ENCODE peak calls at places on chromosomes 13 and 19, in seven cellular contexts. One of them, this sample, is unnamed.

GRCh38 chr19:41649827-41650226 is 23.0 kb upstream of the CEACAM4 start:
- DNase-seq in spleen: no peak
- DNase-seq in right cardiac atrium: no peak
- DNase-seq in IMR-90: no peak
- DNase-seq in WERI-Rb-1: no peak
- DNase-seq in stomach: no peak
- DNase-seq in H1: no peak
- DNase-seq in this sample: no peak

GRCh38 chr13:111315347-111315995 is 5.0 kb upstream of the TEX29 start:
- DNase-seq in H1: no peak
- DNase-seq in right cardiac atrium: peak; percentile 50
- DNase-seq in spleen: no peak
- DNase-seq in WERI-Rb-1: no peak
- DNase-seq in IMR-90: no peak
- DNase-seq in stomach: no peak
- DNase-seq in this sample: no peak

GRCh38 chr13:71866173-71867091 is 572 bp downstream of the DACH1 start:
- DNase-seq in H1: peak; percentile 69
- DNase-seq in stomach: peak; percentile 31
- DNase-seq in spleen: peak; percentile 88
- DNase-seq in WERI-Rb-1: peak; percentile 33
- DNase-seq in right cardiac atrium: peak; percentile 70
- DNase-seq in IMR-90: no peak
- DNase-seq in this sample: no peak

GRCh38 chr19:36973021-36973843 is 57.1 kb downstream of the ZNF568 start:
- DNase-seq in IMR-90: peak; percentile 50
- DNase-seq in H1: no peak
- DNase-seq in WERI-Rb-1: peak; percentile 93
- DNase-seq in stomach: peak; percentile 78
- DNase-seq in spleen: peak; percentile 94
- DNase-seq in right cardiac atrium: peak; percentile 95
- DNase-seq in this sample: peak; percentile 88

GRCh38 chr19:55552206-55552605 is 6.9 kb upstream of the SBK3 start:
- DNase-seq in spleen: no peak
- DNase-seq in H1: no peak
- DNase-seq in stomach: no peak
- DNase-seq in WERI-Rb-1: no peak
- DNase-seq in right cardiac atrium: no peak
- DNase-seq in IMR-90: no peak
- DNase-seq in this sample: no peak

GRCh38 chr19:51903192-51903591 is 1.6 kb downstream of the ZNF649 start:
- DNase-seq in WERI-Rb-1: no peak
- DNase-seq in IMR-90: no peak
- DNase-seq in stomach: no peak
- DNase-seq in right cardiac atrium: no peak
- DNase-seq in H1: no peak
- DNase-seq in spleen: no peak
- DNase-seq in this sample: no peak

GRCh38 chr13:114130708-114131580 is 1.5 kb downstream of the RASA3 start:
- DNase-seq in spleen: peak; percentile 89
- DNase-seq in stomach: no peak
- DNase-seq in IMR-90: peak; percentile 91
- DNase-seq in WERI-Rb-1: no peak
- DNase-seq in right cardiac atrium: peak; percentile 80
- DNase-seq in H1: no peak
- DNase-seq in this sample: no peak

GRCh38 chr13:97797553-97797952 is 155.9 kb upstream of the IPO5 start:
- DNase-seq in H1: no peak
- DNase-seq in right cardiac atrium: no peak
- DNase-seq in WERI-Rb-1: no peak
- DNase-seq in spleen: no peak
- DNase-seq in IMR-90: no peak
- DNase-seq in stomach: no peak
- DNase-seq in this sample: no peak

GRCh38 chr13:33318744-33319143 is 33.2 kb upstream of the STARD13 start:
- DNase-seq in right cardiac atrium: no peak
- DNase-seq in spleen: no peak
- DNase-seq in H1: no peak
- DNase-seq in IMR-90: no peak
- DNase-seq in WERI-Rb-1: no peak
- DNase-seq in stomach: no peak
- DNase-seq in this sample: no peak

GRCh38 chr19:56119585-56119978 is 1.5 kb downstream of the ZNF787 start:
- DNase-seq in right cardiac atrium: no peak
- DNase-seq in spleen: peak; percentile 85
- DNase-seq in WERI-Rb-1: peak; percentile 96
- DNase-seq in H1: no peak
- DNase-seq in stomach: peak; percentile 61
- DNase-seq in IMR-90: peak; percentile 44
- DNase-seq in this sample: no peak

GRCh38 chr13:40943073-40943472 is 76.0 kb downstream of the ELF1 start:
- DNase-seq in IMR-90: no peak
- DNase-seq in H1: no peak
- DNase-seq in WERI-Rb-1: no peak
- DNase-seq in spleen: no peak
- DNase-seq in stomach: no peak
- DNase-seq in right cardiac atrium: no peak
- DNase-seq in this sample: no peak

GRCh38 chr13:74210693-74211393 is 76.6 kb upstream of the KLF12 start:
- DNase-seq in H1: no peak
- DNase-seq in right cardiac atrium: peak; percentile 18
- DNase-seq in WERI-Rb-1: peak; percentile 11
- DNase-seq in spleen: no peak
- DNase-seq in stomach: peak; percentile 68
- DNase-seq in IMR-90: peak; percentile 98
- DNase-seq in this sample: no peak

GRCh38 chr19:51514866-51515481 is 13.4 kb upstream of the SIGLEC12 start:
- DNase-seq in WERI-Rb-1: no peak
- DNase-seq in H1: no peak
- DNase-seq in IMR-90: peak; percentile 48
- DNase-seq in stomach: no peak
- DNase-seq in spleen: no peak
- DNase-seq in right cardiac atrium: no peak
- DNase-seq in this sample: no peak

GRCh38 chr13:34152409-34152808 is 334.5 kb downstream of the RFC3 start:
- DNase-seq in stomach: no peak
- DNase-seq in H1: no peak
- DNase-seq in IMR-90: no peak
- DNase-seq in WERI-Rb-1: no peak
- DNase-seq in right cardiac atrium: no peak
- DNase-seq in spleen: no peak
- DNase-seq in this sample: no peak

GRCh38 chr19:3398114-3398899 is 31.9 kb downstream of the NFIC start:
- DNase-seq in stomach: peak; percentile 83
- DNase-seq in WERI-Rb-1: no peak
- DNase-seq in IMR-90: peak; percentile 41
- DNase-seq in right cardiac atrium: peak; percentile 93
- DNase-seq in spleen: peak; percentile 83
- DNase-seq in H1: no peak
- DNase-seq in this sample: peak; percentile 77

GRCh38 chr13:100361504-100361903 is 227.1 kb downstream of the GGACT start:
- DNase-seq in stomach: no peak
- DNase-seq in H1: no peak
- DNase-seq in spleen: no peak
- DNase-seq in IMR-90: peak; percentile 62
- DNase-seq in WERI-Rb-1: no peak
- DNase-seq in right cardiac atrium: no peak
- DNase-seq in this sample: no peak

GRCh38 chr13:81929988-81930387 is 1589.1 kb upstream of the SPRY2 start:
- DNase-seq in H1: no peak
- DNase-seq in WERI-Rb-1: no peak
- DNase-seq in IMR-90: no peak
- DNase-seq in right cardiac atrium: no peak
- DNase-seq in stomach: no peak
- DNase-seq in spleen: no peak
- DNase-seq in this sample: no peak

GRCh38 chr13:90420683-90421082 is 926.8 kb upstream of the MIR17HG start:
- DNase-seq in stomach: no peak
- DNase-seq in IMR-90: peak; percentile 13
- DNase-seq in WERI-Rb-1: no peak
- DNase-seq in right cardiac atrium: no peak
- DNase-seq in spleen: no peak
- DNase-seq in H1: no peak
- DNase-seq in this sample: no peak

GRCh38 chr13:79128158-79128557 is 277.9 kb downstream of the RBM26 start:
- DNase-seq in WERI-Rb-1: no peak
- DNase-seq in stomach: no peak
- DNase-seq in spleen: no peak
- DNase-seq in right cardiac atrium: no peak
- DNase-seq in IMR-90: peak; percentile 18
- DNase-seq in H1: no peak
- DNase-seq in this sample: no peak

GRCh38 chr13:23609414-23610186 is 39.4 kb downstream of the TNFRSF19 start:
- DNase-seq in right cardiac atrium: peak; percentile 66
- DNase-seq in stomach: no peak
- DNase-seq in WERI-Rb-1: no peak
- DNase-seq in IMR-90: peak; percentile 77
- DNase-seq in H1: no peak
- DNase-seq in spleen: no peak
- DNase-seq in this sample: peak; percentile 57

GRCh38 chr19:54554006-54554405 is 19.6 kb upstream of the LILRA2 start:
- DNase-seq in WERI-Rb-1: no peak
- DNase-seq in right cardiac atrium: no peak
- DNase-seq in H1: no peak
- DNase-seq in spleen: no peak
- DNase-seq in IMR-90: no peak
- DNase-seq in stomach: no peak
- DNase-seq in this sample: no peak

GRCh38 chr19:29798783-29799182 is 13.0 kb upstream of the CCNE1 start:
- DNase-seq in IMR-90: peak; percentile 60
- DNase-seq in spleen: no peak
- DNase-seq in H1: no peak
- DNase-seq in right cardiac atrium: no peak
- DNase-seq in stomach: no peak
- DNase-seq in WERI-Rb-1: no peak
- DNase-seq in this sample: no peak

GRCh38 chr13:99496322-99497142 is 4.7 kb upstream of the TM9SF2 start:
- DNase-seq in stomach: peak; percentile 81
- DNase-seq in WERI-Rb-1: no peak
- DNase-seq in IMR-90: peak; percentile 15
- DNase-seq in H1: no peak
- DNase-seq in spleen: peak; percentile 84
- DNase-seq in right cardiac atrium: peak; percentile 68
- DNase-seq in this sample: peak; percentile 71

GRCh38 chr19:30731596-30731995 is 359.4 kb downstream of the ZNF536 start:
- DNase-seq in stomach: no peak
- DNase-seq in WERI-Rb-1: no peak
- DNase-seq in IMR-90: no peak
- DNase-seq in spleen: no peak
- DNase-seq in right cardiac atrium: no peak
- DNase-seq in H1: no peak
- DNase-seq in this sample: no peak

GRCh38 chr13:39777527-39778061 is 122.1 kb downstream of the COG6 start:
- DNase-seq in WERI-Rb-1: peak; percentile 8
- DNase-seq in right cardiac atrium: no peak
- DNase-seq in stomach: no peak
- DNase-seq in spleen: no peak
- DNase-seq in IMR-90: peak; percentile 90
- DNase-seq in H1: no peak
- DNase-seq in this sample: no peak

GRCh38 chr13:112942689-112943308 is 26.2 kb upstream of the MCF2L start:
- DNase-seq in spleen: peak; percentile 97
- DNase-seq in H1: peak; percentile 99
- DNase-seq in right cardiac atrium: peak; percentile 98
- DNase-seq in stomach: peak; percentile 99
- DNase-seq in WERI-Rb-1: peak; percentile 100
- DNase-seq in IMR-90: peak; percentile 91
- DNase-seq in this sample: peak; percentile 98
- H3K27ac ChIP-seq in spleen: no peak overlapping the region
- H3K27ac ChIP-seq in H1: no peak overlapping the region
- H3K27ac ChIP-seq in right cardiac atrium: no peak overlapping the region
- H3K27ac ChIP-seq in stomach: no peak overlapping the region
- H3K27ac ChIP-seq in WERI-Rb-1: no peak overlapping the region
- H3K27ac ChIP-seq in IMR-90: no peak overlapping the region
- H3K27ac ChIP-seq in this sample: no peak overlapping the region

GRCh38 chr19:45445139-45445538 is 21.4 kb upstream of the ERCC1 start:
- DNase-seq in IMR-90: no peak
- DNase-seq in stomach: no peak
- DNase-seq in spleen: no peak
- DNase-seq in right cardiac atrium: no peak
- DNase-seq in H1: no peak
- DNase-seq in WERI-Rb-1: no peak
- DNase-seq in this sample: no peak
- H3K27ac ChIP-seq in IMR-90: no peak overlapping the region
- H3K27ac ChIP-seq in stomach: no peak overlapping the region
- H3K27ac ChIP-seq in spleen: no peak overlapping the region
- H3K27ac ChIP-seq in right cardiac atrium: no peak overlapping the region
- H3K27ac ChIP-seq in H1: no peak overlapping the region
- H3K27ac ChIP-seq in WERI-Rb-1: peak overlapping the region; percentile 93
- H3K27ac ChIP-seq in this sample: no peak overlapping the region

GRCh38 chr13:51542358-51542972 is 41.8 kb upstream of the WDFY2 start:
- DNase-seq in spleen: no peak
- DNase-seq in H1: no peak
- DNase-seq in WERI-Rb-1: peak; percentile 29
- DNase-seq in IMR-90: peak; percentile 32
- DNase-seq in stomach: peak; percentile 32
- DNase-seq in right cardiac atrium: no peak
- DNase-seq in this sample: no peak

GRCh38 chr13:51538626-51539179 is 45.6 kb upstream of the WDFY2 start:
- DNase-seq in WERI-Rb-1: peak; percentile 9
- DNase-seq in stomach: no peak
- DNase-seq in IMR-90: no peak
- DNase-seq in right cardiac atrium: no peak
- DNase-seq in H1: no peak
- DNase-seq in spleen: no peak
- DNase-seq in this sample: no peak

GRCh38 chr13:51539887-51540286 is 44.4 kb upstream of the WDFY2 start:
- DNase-seq in stomach: no peak
- DNase-seq in spleen: no peak
- DNase-seq in right cardiac atrium: no peak
- DNase-seq in WERI-Rb-1: no peak
- DNase-seq in IMR-90: peak; percentile 67
- DNase-seq in H1: no peak
- DNase-seq in this sample: no peak

GRCh38 chr13:51541037-51541436 is 43.2 kb upstream of the WDFY2 start:
- DNase-seq in right cardiac atrium: no peak
- DNase-seq in H1: no peak
- DNase-seq in stomach: no peak
- DNase-seq in IMR-90: no peak
- DNase-seq in spleen: no peak
- DNase-seq in WERI-Rb-1: peak; percentile 10
- DNase-seq in this sample: no peak

GRCh38 chr13:51541809-51542258 is 42.4 kb upstream of the WDFY2 start:
- DNase-seq in stomach: peak; percentile 64
- DNase-seq in IMR-90: no peak
- DNase-seq in H1: no peak
- DNase-seq in spleen: no peak
- DNase-seq in right cardiac atrium: no peak
- DNase-seq in WERI-Rb-1: peak; percentile 17
- DNase-seq in this sample: no peak
- H3K27ac ChIP-seq in stomach: no peak overlapping the region
- H3K27ac ChIP-seq in IMR-90: no peak overlapping the region
- H3K27ac ChIP-seq in H1: no peak overlapping the region
- H3K27ac ChIP-seq in spleen: no peak overlapping the region
- H3K27ac ChIP-seq in right cardiac atrium: no peak overlapping the region
- H3K27ac ChIP-seq in WERI-Rb-1: peak overlapping the region; percentile 34
- H3K27ac ChIP-seq in this sample: no peak overlapping the region

DNA sequence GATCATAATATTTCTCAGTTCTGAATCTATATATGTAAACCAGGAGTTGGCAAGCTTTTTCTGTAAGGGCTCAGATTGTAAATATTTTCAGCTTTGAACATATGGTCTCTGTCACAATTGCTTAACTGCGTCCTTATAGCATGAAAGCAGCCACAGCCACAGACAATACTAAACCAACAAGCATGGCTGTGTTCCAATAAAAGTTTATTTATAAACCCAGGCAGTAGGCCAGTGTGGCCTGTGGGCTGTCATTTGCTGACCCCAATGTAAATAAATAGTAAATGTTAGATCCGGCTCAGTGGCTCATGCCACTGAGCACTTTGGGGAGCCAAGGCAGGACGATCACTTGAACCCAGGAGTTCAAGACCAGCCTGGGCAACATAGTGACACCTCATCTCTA is 12.2 kb upstream of the MYH14 start:
- DNase-seq in spleen: no peak
- DNase-seq in stomach: no peak
- DNase-seq in IMR-90: no peak
- DNase-seq in right cardiac atrium: no peak
- DNase-seq in H1: no peak
- DNase-seq in WERI-Rb-1: no peak
- DNase-seq in this sample: no peak
- H3K27ac ChIP-seq in spleen: no peak overlapping the region
- H3K27ac ChIP-seq in stomach: no peak overlapping the region
- H3K27ac ChIP-seq in IMR-90: no peak overlapping the region
- H3K27ac ChIP-seq in right cardiac atrium: peak overlapping the region; percentile 4
- H3K27ac ChIP-seq in H1: no peak overlapping the region
- H3K27ac ChIP-seq in WERI-Rb-1: no peak overlapping the region
- H3K27ac ChIP-seq in this sample: no peak overlapping the region

This sample was measured in lung.